ENCODE peak calls at places on chromosome 3, in four cellular contexts. A is NT2/D1, J is transverse colon, Q is heart right ventricle. X is an unnamed sample. For H3K27me3, the result is how much of the 10 kb centered on the place peaks cover.

GRCh38 chr3:186453531-186453930 is 90.6 kb downstream of the CRYGS start:
- DNase-seq in A (no peak), J (no peak), Q (no peak), X (no peak)

GRCh38 chr3:43995929-43996378 is 245.7 kb upstream of the TOPAZ1 start:
- DNase-seq in Q (no peak), A (peak), J (no peak), X (peak)

GRCh38 chr3:51637941-51638471 is 33.0 kb upstream of the TEX264 start:
- DNase-seq in A (peak), J (peak), Q (no peak), X (peak)

GRCh38 chr3:79729096-79729495 is 38.7 kb downstream of the ROBO1 start:
- DNase-seq in A (no peak), J (no peak), Q (peak), X (no peak)

GRCh38 chr3:158789592-158789991 is 12.3 kb upstream of the MFSD1 start:
- DNase-seq in A (no peak), Q (no peak), J (peak), X (no peak)

GRCh38 chr3:121152573-121152972 is 244.6 kb downstream of the STXBP5L start:
- DNase-seq in J (no peak), A (peak), Q (no peak), X (no peak)

GRCh38 chr3:141167681-141168080 is 63.9 kb upstream of the PXYLP1 start:
- DNase-seq in J (no peak), A (no peak), Q (no peak), X (no peak)

GRCh38 chr3:37968232-37968631 is 22.4 kb upstream of the VILL start:
- DNase-seq in Q (no peak), A (no peak), J (no peak), X (no peak)

GRCh38 chr3:66039590-66039887 is 821 bp upstream of the MAGI1 start:
- DNase-seq in J (peak), Q (peak), A (peak), X (peak)

GRCh38 chr3:141280690-141281089 is 49.1 kb downstream of the PXYLP1 start:
- DNase-seq in A (no peak), J (no peak), Q (no peak), X (no peak)

GRCh38 chr3:161893972-161894371 is 397.4 kb downstream of the OTOL1 start:
- DNase-seq in J (no peak), A (no peak), Q (no peak), X (no peak)

GRCh38 chr3:183619624-183620274 is 15.7 kb upstream of the KLHL24 start:
- DNase-seq in J (no peak), A (no peak), Q (no peak), X (no peak)

GRCh38 chr3:131526801-131527347 is 24.1 kb upstream of the MRPL3 start:
- DNase-seq in Q (peak), J (no peak), A (peak), X (peak)

GRCh38 chr3:144362126-144362525 is 390.5 kb downstream of the DIPK2A start:
- DNase-seq in Q (no peak), J (no peak), A (no peak), X (no peak)

GRCh38 chr3:156605686-156606605 is 51.0 kb upstream of the SSR3 start:
- DNase-seq in A (peak), Q (peak), J (peak), X (peak)

GRCh38 chr3:31613654-31614053 is 80.9 kb downstream of the STT3B start:
- DNase-seq in J (no peak), A (no peak), Q (no peak), X (no peak)

GRCh38 chr3:71926690-71927089 is 141.7 kb upstream of the PROK2 start:
- DNase-seq in J (no peak), A (no peak), Q (no peak), X (peak)

GRCh38 chr3:156594229-156594683 is 39.3 kb upstream of the SSR3 start:
- DNase-seq in Q (no peak), A (no peak), J (peak), X (no peak)

GRCh38 chr3:187186801-187187421 is 10.4 kb upstream of the RTP1 start:
- DNase-seq in J (peak), A (no peak), Q (peak), X (no peak)

GRCh38 chr3:82875401-82875800 is 1114.0 kb upstream of the GBE1 start:
- DNase-seq in A (no peak), J (no peak), Q (no peak), X (no peak)

GRCh38 chr3:152209060-152209459 is 59.7 kb upstream of the MBNL1 start:
- DNase-seq in J (no peak), A (no peak), Q (no peak), X (no peak)

GRCh38 chr3:47636921-47637320 is 58.3 kb upstream of the CSPG5 start:
- DNase-seq in A (no peak), Q (no peak), J (no peak), X (no peak)

GRCh38 chr3:18723426-18723825 is 298.3 kb upstream of the SATB1 start:
- DNase-seq in J (no peak), A (no peak), Q (no peak), X (no peak)

GRCh38 chr3:179655236-179655635 is 2.4 kb downstream of the USP13 start:
- DNase-seq in J (no peak), A (no peak), Q (no peak), X (no peak)

GRCh38 chr3:180704532-180704931 is 25.2 kb upstream of the CCDC39 start:
- DNase-seq in J (no peak), Q (no peak), A (no peak), X (no peak)

GRCh38 chr3:105359098-105359762 is 7.5 kb upstream of the ALCAM start:
- DNase-seq in Q (no peak), J (no peak), A (no peak), X (no peak)

GRCh38 chr3:31423522-31423921 is 109.2 kb upstream of the STT3B start:
- DNase-seq in J (no peak), A (no peak), Q (no peak), X (no peak)

GRCh38 chr3:155676252-155676981 is 68.5 kb downstream of the PLCH1 start:
- DNase-seq in Q (peak), J (peak), A (no peak), X (no peak)

GRCh38 chr3:169280010-169280585 is 383.4 kb downstream of the MECOM start:
- DNase-seq in Q (no peak), J (no peak), A (no peak), X (no peak)

GRCh38 chr3:184645304-184645703 is 66.6 kb downstream of the MAGEF1 start:
- DNase-seq in Q (no peak), A (no peak), J (peak), X (no peak)

GRCh38 chr3:27454914-27455313 is 29.3 kb downstream of the SLC4A7 start:
- DNase-seq in J (no peak), Q (no peak), A (no peak), X (no peak)

GRCh38 chr3:163391407-163392181 is 1686.7 kb downstream of the SI start:
- DNase-seq in A (no peak), Q (no peak), J (no peak), X (no peak)

GRCh38 chr3:66385066-66385465 is 115.8 kb downstream of the LRIG1 start:
- DNase-seq in A (no peak), J (no peak), Q (no peak), X (no peak)

GRCh38 chr3:10204921-10205320 is 40.2 kb downstream of the IRAK2 start:
- DNase-seq in Q (no peak), A (no peak), J (no peak), X (no peak)

GRCh38 chr3:10205461-10206165 is 40.9 kb downstream of the IRAK2 start:
- DNase-seq in A (no peak), J (no peak), Q (no peak), X (no peak)

GRCh38 chr3:10206166-10206511 is 41.4 kb downstream of the IRAK2 start:
- DNase-seq in Q (no peak), A (no peak), J (no peak), X (peak)
- H3K4me3 ChIP-seq in Q (no peak), A (no peak), J (no peak), X (no peak)

DNA sequence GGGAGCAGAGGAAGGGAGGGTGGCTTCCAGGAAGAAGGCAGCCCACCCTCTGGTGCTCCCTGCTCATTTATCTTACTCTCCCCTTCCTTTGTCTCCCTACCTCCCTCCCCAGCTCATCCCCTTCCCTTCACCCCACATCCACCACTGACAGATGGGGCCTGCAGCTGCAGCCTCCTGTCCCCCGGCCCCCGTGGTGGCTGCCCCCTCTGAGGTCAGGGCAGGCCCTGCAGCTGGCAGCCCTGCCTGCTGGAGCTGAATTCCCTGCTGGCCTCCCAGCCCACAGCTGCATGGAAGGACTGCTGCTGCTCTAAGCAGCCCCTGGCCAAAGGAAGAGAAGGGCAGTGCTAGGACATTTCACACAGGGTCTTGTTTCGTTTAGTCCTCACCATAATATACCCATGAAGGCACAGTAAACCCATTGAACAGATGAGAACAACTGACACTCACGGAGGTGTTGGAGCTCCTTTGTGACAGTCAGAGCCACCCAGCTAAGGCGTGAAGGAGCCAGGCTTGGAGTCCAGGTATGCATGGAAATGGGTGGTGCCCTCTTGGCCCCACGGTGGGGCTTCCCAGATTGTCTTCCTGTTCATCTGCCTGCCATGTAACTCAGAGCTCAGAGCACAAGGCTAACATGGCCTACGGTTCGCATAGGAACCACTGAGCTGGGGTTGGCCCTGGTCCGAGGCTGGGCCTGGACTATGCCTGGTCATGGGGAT is 121.7 kb upstream of the PRR20G start:
- DNase-seq in A (no peak), Q (peak), J (no peak), X (peak)
- H3K27me3 ChIP-seq in A (under half), Q (half or more), J (under half), X (under half)

GRCh38 chr3:14411166-14411526 is 8.7 kb downstream of the SLC6A6 start:
- DNase-seq in A (no peak), J (no peak), Q (no peak), X (no peak)
- H3K4me3 ChIP-seq in A (no peak), J (no peak), Q (no peak), X (no peak)

GRCh38 chr3:57893156-57893555 is 115.1 kb upstream of the FLNB start:
- DNase-seq in J (no peak), Q (no peak), A (no peak), X (no peak)
- H3K27me3 ChIP-seq in J (under half), Q (under half), A (under half), X (under half)

DNA sequence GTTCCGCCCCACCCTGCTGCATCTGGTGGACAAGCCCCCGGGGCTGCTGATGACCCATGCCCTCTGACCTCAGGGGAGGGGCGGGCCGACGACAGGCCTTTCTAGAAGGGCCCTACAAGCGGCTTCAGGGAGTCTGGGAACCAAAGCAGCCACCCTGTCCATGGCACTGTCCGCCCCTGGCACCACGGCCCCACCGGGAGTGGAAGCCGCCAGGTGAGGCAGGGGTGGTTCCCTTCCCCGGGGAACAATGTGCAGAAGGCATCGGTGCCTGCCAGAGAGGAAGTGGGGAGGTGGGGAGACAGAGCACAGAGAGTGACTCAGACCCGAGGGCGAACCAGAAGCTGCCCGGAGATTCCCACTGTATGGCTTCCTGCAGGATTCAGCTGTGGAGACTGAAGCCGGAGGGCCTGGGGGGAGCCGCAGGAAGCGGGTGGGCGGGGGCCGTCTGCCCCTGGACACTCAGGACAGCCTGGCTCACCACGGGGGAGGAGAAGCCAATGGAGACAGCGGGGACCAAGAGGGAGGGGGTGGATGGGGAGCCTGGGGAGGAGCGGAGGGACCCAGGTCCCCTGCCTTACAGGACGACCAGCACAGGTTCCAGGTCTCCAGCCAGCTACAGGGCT is 134.0 kb downstream of the TPRA1 start:
- DNase-seq in Q (no peak), J (no peak), A (no peak), X (peak)
- H3K4me3 ChIP-seq in Q (peak), J (no peak), A (peak), X (peak)